ENCODE peak calls at places on chromosomes 16 and 17, in nine cellular contexts. C, A, K, D, S, E, Q, Z and V are unnamed samples.

GRCh38 chr17:31571124-31571892 is 179.8 kb downstream of the RAB11FIP4 start:
- DNase-seq in S (no peak), E (peak; percentile 95), A (peak; percentile 24), D (no peak), Z (peak; percentile 29), C (peak; percentile 20), K (peak; percentile 28), Q (no peak), V (no peak)

GRCh38 chr16:23476289-23476688 is 23.3 kb upstream of the COG7 start:
- DNase-seq in K (no peak), C (no peak), S (no peak), Z (no peak), A (no peak), D (no peak), Q (no peak), E (no peak), V (no peak)

GRCh38 chr17:55275894-55276804 is 11.4 kb downstream of the HLF start:
- DNase-seq in E (no peak), Z (peak; percentile 68), C (peak; percentile 41), K (no peak), A (peak; percentile 20), D (no peak), Q (no peak), S (no peak), V (no peak)

GRCh38 chr17:47837401-47838039 is 3.6 kb downstream of the SCRN2 start:
- DNase-seq in D (no peak), Q (no peak), Z (no peak), E (no peak), A (no peak), K (no peak), C (peak; percentile 78), S (no peak), V (no peak)

GRCh38 chr16:48101069-48101674 is 54.6 kb downstream of the ABCC12 start:
- DNase-seq in S (no peak), K (no peak), Q (peak; percentile 66), D (no peak), E (no peak), Z (peak; percentile 4), A (no peak), C (no peak), V (no peak)

GRCh38 chr17:27919120-27919519 is 26.0 kb upstream of the LYRM9 start:
- DNase-seq in K (no peak), Z (no peak), Q (no peak), D (no peak), E (no peak), C (no peak), S (no peak), A (no peak), V (no peak)

GRCh38 chr17:64441772-64442549 is 7.0 kb upstream of the MILR1 start:
- DNase-seq in Z (no peak), S (no peak), K (no peak), D (peak; percentile 25), C (peak; percentile 74), A (no peak), Q (no peak), E (no peak), V (no peak)

GRCh38 chr16:80852261-80852872 is 48.0 kb upstream of the CDYL2 start:
- DNase-seq in Z (peak; percentile 16), A (peak; percentile 46), S (no peak), K (peak; percentile 15), Q (no peak), C (peak; percentile 34), E (no peak), D (no peak), V (no peak)

GRCh38 chr17:67636841-67637240 is 80.9 kb upstream of the NOL11 start:
- DNase-seq in Z (peak; percentile 56), A (no peak), S (no peak), C (no peak), D (no peak), K (no peak), Q (no peak), E (no peak), V (no peak)

GRCh38 chr17:17056167-17056562 is 13.9 kb downstream of the MPRIP start:
- DNase-seq in S (no peak), C (no peak), A (no peak), Z (no peak), E (peak; percentile 82), Q (no peak), D (no peak), K (no peak), V (no peak)

GRCh38 chr16:62963846-62964245 is 927.6 kb upstream of the CDH8 start:
- DNase-seq in S (no peak), A (no peak), E (no peak), Z (no peak), C (no peak), Q (no peak), K (no peak), D (no peak), V (no peak)

GRCh38 chr16:11309895-11310633 is 28.9 kb upstream of the PRM1 start:
- DNase-seq in Z (no peak), Q (no peak), E (no peak), D (no peak), S (no peak), K (no peak), C (no peak), A (no peak), V (no peak)

GRCh38 chr17:65820306-65820705 is 258.9 kb upstream of the AXIN2 start:
- DNase-seq in K (peak; percentile 36), Q (no peak), D (no peak), Z (no peak), A (no peak), E (no peak), C (no peak), S (no peak), V (no peak)

GRCh38 chr16:3492356-3492755 is 2.9 kb downstream of the C16orf90 start:
- DNase-seq in E (no peak), Q (no peak), A (no peak), S (no peak), C (no peak), D (no peak), K (no peak), Z (no peak), V (no peak)

GRCh38 chr17:537133-537532 is 177.5 kb downstream of the VPS53 start:
- DNase-seq in Z (no peak), A (no peak), E (no peak), D (no peak), S (no peak), K (no peak), C (no peak), Q (no peak), V (no peak)

GRCh38 chr16:21159281-21159951 is 942 bp downstream of the LDAF1 start:
- DNase-seq in E (peak; percentile 79), A (no peak), C (no peak), K (no peak), D (peak; percentile 0), Z (peak; percentile 54), S (peak; percentile 47), Q (no peak), V (no peak)

GRCh38 chr16:9035986-9036385 is 55.5 kb upstream of the HAPSTR1 start:
- DNase-seq in Q (no peak), K (no peak), Z (peak; percentile 60), C (no peak), A (no peak), S (no peak), D (no peak), E (no peak), V (no peak)

GRCh38 chr16:24075929-24076716 is 180.0 kb upstream of the CACNG3 start:
- DNase-seq in Q (no peak), S (no peak), A (no peak), C (peak; percentile 11), K (no peak), E (no peak), Z (peak; percentile 14), D (no peak), V (no peak)

GRCh38 chr16:66273644-66274334 is 92.7 kb upstream of the CDH5 start:
- DNase-seq in K (no peak), Z (peak; percentile 42), D (no peak), E (peak; percentile 57), S (peak; percentile 31), C (no peak), A (peak; percentile 16), Q (no peak), V (no peak)

GRCh38 chr17:49850772-49851386 is 3.0 kb upstream of the TAC4 start:
- DNase-seq in A (no peak), E (no peak), D (no peak), Q (no peak), S (no peak), Z (no peak), C (no peak), K (peak; percentile 15), V (no peak)

GRCh38 chr17:57614742-57615141 is 130.4 kb downstream of the CCDC182 start:
- DNase-seq in E (no peak), C (no peak), Q (no peak), Z (no peak), A (no peak), S (no peak), D (no peak), K (no peak), V (no peak)

GRCh38 chr16:10579965-10580918 is at the start of gene EMP2:
- DNase-seq in S (peak; percentile 77), Z (peak; percentile 41), E (peak; percentile 89), A (peak; percentile 75), K (peak; percentile 69), Q (no peak), C (peak; percentile 69), D (peak; percentile 38), V (no peak)

GRCh38 chr17:50241431-50241830 is 32.8 kb upstream of the TMEM92 start:
- DNase-seq in A (no peak), K (no peak), E (no peak), C (no peak), Z (no peak), Q (no peak), S (no peak), D (no peak), V (no peak)